ENCODE peak calls at places on chromosomes 12 and 14, in four cellular contexts. One of them, this sample, is unnamed.

GRCh38 chr12:115963030-115963480 is 314.4 kb downstream of the MED13L start:
- DNase-seq in MV-4-11: no peak
- DNase-seq in pancreas: no peak
- DNase-seq in AG04450: no peak
- DNase-seq in this sample: no peak

GRCh38 chr12:113882690-113883089 is 83.4 kb downstream of the RBM19 start:
- DNase-seq in MV-4-11: no peak
- DNase-seq in pancreas: no peak
- DNase-seq in AG04450: no peak
- DNase-seq in this sample: no peak

GRCh38 chr14:90851327-90852036 is 35.3 kb upstream of the TTC7B start:
- DNase-seq in MV-4-11: no peak
- DNase-seq in pancreas: no peak
- DNase-seq in AG04450: no peak
- DNase-seq in this sample: no peak

GRCh38 chr12:125340791-125341190 is 275.6 kb downstream of the AACS start:
- DNase-seq in MV-4-11: no peak
- DNase-seq in pancreas: peak; percentile 17
- DNase-seq in AG04450: no peak
- DNase-seq in this sample: peak; percentile 1

GRCh38 chr12:75509621-75510020 is 1.8 kb downstream of the KRR1 start:
- DNase-seq in MV-4-11: no peak
- DNase-seq in pancreas: no peak
- DNase-seq in AG04450: no peak
- DNase-seq in this sample: no peak

GRCh38 chr14:56386024-56386423 is 193.6 kb upstream of the TMEM260 start:
- DNase-seq in MV-4-11: no peak
- DNase-seq in pancreas: no peak
- DNase-seq in AG04450: no peak
- DNase-seq in this sample: no peak

GRCh38 chr14:75634848-75635247 is 25.8 kb downstream of the ERG28 start:
- DNase-seq in MV-4-11: no peak
- DNase-seq in pancreas: no peak
- DNase-seq in AG04450: no peak
- DNase-seq in this sample: no peak

GRCh38 chr12:117328556-117329100 is 32.8 kb downstream of the NOS1 start:
- DNase-seq in MV-4-11: no peak
- DNase-seq in pancreas: no peak
- DNase-seq in AG04450: no peak
- DNase-seq in this sample: no peak

GRCh38 chr14:58918066-58918465 is 270.4 kb upstream of the DAAM1 start:
- DNase-seq in MV-4-11: no peak
- DNase-seq in pancreas: no peak
- DNase-seq in AG04450: no peak
- DNase-seq in this sample: no peak

GRCh38 chr12:64549108-64549507 is 61.2 kb upstream of the RASSF3 start:
- DNase-seq in MV-4-11: no peak
- DNase-seq in pancreas: no peak
- DNase-seq in AG04450: no peak
- DNase-seq in this sample: no peak

GRCh38 chr14:27392153-27392552 is 794.3 kb upstream of the NOVA1 start:
- DNase-seq in MV-4-11: no peak
- DNase-seq in pancreas: no peak
- DNase-seq in AG04450: no peak
- DNase-seq in this sample: no peak

GRCh38 chr12:109182041-109182839 is 65.9 kb downstream of the ACACB start:
- DNase-seq in MV-4-11: no peak
- DNase-seq in pancreas: no peak
- DNase-seq in AG04450: no peak
- DNase-seq in this sample: no peak

GRCh38 chr14:106846218-106846617 is 1319.8 kb downstream of the TMEM121 start:
- DNase-seq in MV-4-11: no peak
- DNase-seq in pancreas: no peak
- DNase-seq in AG04450: no peak
- DNase-seq in this sample: no peak

GRCh38 chr12:51784688-51785087 is 63.8 kb downstream of the FIGNL2 start:
- DNase-seq in MV-4-11: peak; percentile 62
- DNase-seq in pancreas: no peak
- DNase-seq in AG04450: no peak
- DNase-seq in this sample: no peak

GRCh38 chr14:43003845-43004244 is 1397.2 kb downstream of the LRFN5 start:
- DNase-seq in MV-4-11: no peak
- DNase-seq in pancreas: no peak
- DNase-seq in AG04450: no peak
- DNase-seq in this sample: no peak

GRCh38 chr12:6607751-6608591 is 792 bp upstream of the CHD4 start:
- DNase-seq in MV-4-11: peak; percentile 93
- DNase-seq in pancreas: peak; percentile 80
- DNase-seq in AG04450: no peak
- DNase-seq in this sample: no peak

GRCh38 chr14:80475074-80475473 is 263.8 kb upstream of the DIO2 start:
- DNase-seq in MV-4-11: no peak
- DNase-seq in pancreas: no peak
- DNase-seq in AG04450: no peak
- DNase-seq in this sample: no peak

GRCh38 chr12:127987199-127987901 is 279.6 kb upstream of the TMEM132C start:
- DNase-seq in MV-4-11: no peak
- DNase-seq in pancreas: no peak
- DNase-seq in AG04450: no peak
- DNase-seq in this sample: no peak

GRCh38 chr12:101968770-101969169 is 91.4 kb downstream of the DRAM1 start:
- DNase-seq in MV-4-11: no peak
- DNase-seq in pancreas: no peak
- DNase-seq in AG04450: no peak
- DNase-seq in this sample: no peak

GRCh38 chr12:5648692-5649338 is 216.9 kb downstream of the NTF3 start:
- DNase-seq in MV-4-11: no peak
- DNase-seq in pancreas: no peak
- DNase-seq in AG04450: peak; percentile 3
- DNase-seq in this sample: no peak

GRCh38 chr14:88189040-88189839 is 133.8 kb downstream of the KCNK10 start:
- DNase-seq in MV-4-11: peak; percentile 77
- DNase-seq in pancreas: peak; percentile 89
- DNase-seq in AG04450: peak; percentile 65
- DNase-seq in this sample: peak; percentile 75

GRCh38 chr14:23387916-23388882 is 11.4 kb downstream of the CMTM5 start:
- DNase-seq in MV-4-11: no peak
- DNase-seq in pancreas: no peak
- DNase-seq in AG04450: no peak
- DNase-seq in this sample: no peak

GRCh38 chr12:53115112-53115890 is 12.0 kb downstream of the SOAT2 start:
- DNase-seq in MV-4-11: no peak
- DNase-seq in pancreas: no peak
- DNase-seq in AG04450: no peak
- DNase-seq in this sample: no peak

GRCh38 chr14:21192875-21193535 is 37.1 kb upstream of the OR5AU1 start:
- DNase-seq in MV-4-11: no peak
- DNase-seq in pancreas: no peak
- DNase-seq in AG04450: no peak
- DNase-seq in this sample: no peak

GRCh38 chr12:131056626-131057025 is 102.9 kb downstream of the ADGRD1 start:
- DNase-seq in MV-4-11: no peak
- DNase-seq in pancreas: no peak
- DNase-seq in AG04450: no peak
- DNase-seq in this sample: no peak

GRCh38 chr12:58757422-58757821 is 162.9 kb downstream of the LRIG3 start:
- DNase-seq in MV-4-11: peak; percentile 77
- DNase-seq in pancreas: no peak
- DNase-seq in AG04450: peak; percentile 92
- DNase-seq in this sample: peak; percentile 44

GRCh38 chr12:132544173-132544468 is 54.2 kb downstream of the FBRSL1 start:
- DNase-seq in MV-4-11: no peak
- DNase-seq in pancreas: no peak
- DNase-seq in AG04450: no peak
- DNase-seq in this sample: no peak

GRCh38 chr12:52214421-52214802 is 18.6 kb upstream of the KRT7 start:
- DNase-seq in MV-4-11: no peak
- DNase-seq in pancreas: no peak
- DNase-seq in AG04450: no peak
- DNase-seq in this sample: no peak

GRCh38 chr14:102973706-102974280 is 51.3 kb downstream of the AMN start:
- DNase-seq in MV-4-11: peak; percentile 80
- DNase-seq in pancreas: no peak
- DNase-seq in AG04450: no peak
- DNase-seq in this sample: no peak

GRCh38 chr12:16387919-16388318 is 40.5 kb downstream of the MGST1 start:
- DNase-seq in MV-4-11: no peak
- DNase-seq in pancreas: no peak
- DNase-seq in AG04450: no peak
- DNase-seq in this sample: no peak

GRCh38 chr12:111693818-111694217 is 8.0 kb downstream of the ACAD10 start:
- DNase-seq in MV-4-11: no peak
- DNase-seq in pancreas: no peak
- DNase-seq in AG04450: no peak
- DNase-seq in this sample: no peak

GRCh38 chr14:61864329-61864898 is 102.2 kb downstream of the SNAPC1 start:
- DNase-seq in MV-4-11: no peak
- DNase-seq in pancreas: no peak
- DNase-seq in AG04450: no peak
- DNase-seq in this sample: no peak

GRCh38 chr12:129201029-129201428 is 347.8 kb downstream of the GLT1D1 start:
- DNase-seq in MV-4-11: no peak
- DNase-seq in pancreas: no peak
- DNase-seq in AG04450: no peak
- DNase-seq in this sample: no peak

GRCh38 chr12:108966378-108967151 is 54.3 kb downstream of the SVOP start:
- DNase-seq in MV-4-11: no peak
- DNase-seq in pancreas: no peak
- DNase-seq in AG04450: no peak
- DNase-seq in this sample: no peak

GRCh38 chr12:29427964-29428363 is 47.0 kb upstream of the ERGIC2 start:
- DNase-seq in MV-4-11: peak; percentile 92
- DNase-seq in pancreas: no peak
- DNase-seq in AG04450: no peak
- DNase-seq in this sample: no peak

GRCh38 chr12:48977290-48978281 is 536 bp upstream of the WNT1 start:
- DNase-seq in MV-4-11: peak; percentile 33
- DNase-seq in pancreas: no peak
- DNase-seq in AG04450: no peak
- DNase-seq in this sample: no peak

GRCh38 chr14:66003082-66003740 is 483.0 kb upstream of the CCDC196 start:
- DNase-seq in MV-4-11: no peak
- DNase-seq in pancreas: no peak
- DNase-seq in AG04450: no peak
- DNase-seq in this sample: no peak

This sample was measured in AG09319.